ENCODE peak calls at places on chromosomes 2 and 18, in six cellular contexts. S is Peyer's patch, E is right lobe of liver, F is EL, Y is ELR, K is HS-27A. V is an unnamed sample.

GRCh38 chr18:905307-905947 is 756 bp downstream of the ADCYAP1 start:
- DNase-seq in S (no peak), K (no peak), E (no peak), F (no peak), Y (no peak), V (peak; percentile 45)

GRCh38 chr18:42086288-42086687 is 131.3 kb downstream of the PIK3C3 start:
- DNase-seq in K (peak; percentile 9), Y (peak; percentile 67), E (no peak), F (peak; percentile 70), S (no peak), V (no peak)

GRCh38 chr2:239052720-239053665 is 205.1 kb downstream of the TWIST2 start:
- DNase-seq in S (peak; percentile 40), F (no peak), E (no peak), K (no peak), Y (no peak), V (no peak)

GRCh38 chr2:189641565-189641964 is 19.7 kb upstream of the ASNSD1 start:
- DNase-seq in E (no peak), K (no peak), F (peak; percentile 13), Y (no peak), S (no peak), V (no peak)

GRCh38 chr2:203301667-203302066 is 26.5 kb upstream of the ABI2 start:
- DNase-seq in F (no peak), K (no peak), E (no peak), S (no peak), Y (peak; percentile 3), V (no peak)

GRCh38 chr2:212580117-212580516 is 41.5 kb upstream of the ERBB4 start:
- DNase-seq in F (no peak), Y (peak; percentile 18), K (no peak), S (no peak), E (no peak), V (no peak)

GRCh38 chr2:169664600-169664977 is 29.6 kb downstream of the CFAP210 start:
- DNase-seq in E (no peak), K (no peak), Y (peak; percentile 20), F (peak; percentile 62), S (no peak), V (no peak)

GRCh38 chr2:240499309-240500301 is 58.2 kb downstream of the ANKMY1 start:
- DNase-seq in E (peak; percentile 34), Y (no peak), S (no peak), F (no peak), K (no peak), V (no peak)

GRCh38 chr2:168278424-168278888 is 31.1 kb upstream of the STK39 start:
- DNase-seq in K (no peak), S (peak; percentile 78), E (no peak), F (peak; percentile 70), Y (peak; percentile 64), V (peak; percentile 31)

GRCh38 chr2:231351648-231352047 is 43.9 kb upstream of the B3GNT7 start:
- DNase-seq in E (no peak), Y (no peak), K (no peak), F (no peak), S (no peak), V (no peak)

GRCh38 chr2:100819365-100820345 is at the start of gene NPAS2:
- DNase-seq in S (peak; percentile 71), Y (peak; percentile 64), K (no peak), E (peak; percentile 69), F (peak; percentile 54), V (peak; percentile 82)

GRCh38 chr18:34528177-34528576 is 181.9 kb upstream of the DTNA start:
- DNase-seq in K (no peak), S (no peak), Y (no peak), E (no peak), F (no peak), V (no peak)

GRCh38 chr18:11807233-11807632 is 44.0 kb upstream of the CHMP1B start:
- DNase-seq in E (no peak), F (peak; percentile 33), K (no peak), S (no peak), Y (peak; percentile 22), V (no peak)

GRCh38 chr2:240213226-240213475 is 72.7 kb upstream of the OTOS start:
- DNase-seq in K (no peak), E (peak; percentile 21), S (no peak), F (no peak), Y (no peak), V (no peak)

GRCh38 chr2:34652636-34653035 is 1053.5 kb upstream of the FAM98A start:
- DNase-seq in S (no peak), K (no peak), F (peak; percentile 3), Y (peak; percentile 9), E (no peak), V (peak; percentile 49)

GRCh38 chr2:101692037-101692436 is 5.5 kb upstream of the MAP4K4 start:
- DNase-seq in S (no peak), K (no peak), E (no peak), Y (no peak), F (no peak), V (no peak)

GRCh38 chr2:26144953-26145680 is 27.8 kb upstream of the GAREM2 start:
- DNase-seq in Y (peak; percentile 72), E (peak; percentile 68), S (peak; percentile 66), K (peak; percentile 7), F (peak; percentile 66), V (peak; percentile 81)

GRCh38 chr2:216287251-216287650 is 85.0 kb downstream of the MARCHF4 start:
- DNase-seq in K (no peak), F (peak; percentile 76), Y (peak; percentile 45), S (no peak), E (no peak), V (peak; percentile 67)

GRCh38 chr2:226247289-226248275 is 552.0 kb downstream of the IRS1 start:
- DNase-seq in S (no peak), E (no peak), K (no peak), F (peak; percentile 62), Y (peak; percentile 71), V (no peak)

GRCh38 chr2:215717627-215718412 is 282.0 kb upstream of the FN1 start:
- DNase-seq in E (no peak), S (no peak), K (no peak), F (no peak), Y (no peak), V (no peak)

GRCh38 chr2:147829106-147829505 is 15.7 kb upstream of the ACVR2A start:
- DNase-seq in E (no peak), Y (peak; percentile 68), F (peak; percentile 82), K (peak; percentile 70), S (no peak), V (no peak)

GRCh38 chr2:241112592-241112991 is 10.5 kb upstream of the MTERF4 start:
- DNase-seq in F (no peak), K (no peak), S (no peak), Y (no peak), E (no peak), V (no peak)

GRCh38 chr2:204234879-204235278 is 298.3 kb downstream of the ICOS start:
- DNase-seq in Y (peak; percentile 6), S (no peak), E (no peak), F (peak; percentile 35), K (no peak), V (no peak)

GRCh38 chr2:242058116-242058680 is 188.7 kb downstream of the RTP5 start:
- DNase-seq in Y (no peak), E (no peak), S (no peak), F (no peak), K (no peak), V (no peak)

GRCh38 chr2:72956050-72956395 is 38.7 kb downstream of the EMX1 start:
- DNase-seq in F (no peak), K (no peak), S (no peak), E (no peak), Y (no peak), V (no peak)

GRCh38 chr18:48193521-48194251 is 215.5 kb downstream of the ZBTB7C start:
- DNase-seq in F (no peak), E (no peak), Y (no peak), S (no peak), K (no peak), V (no peak)

GRCh38 chr18:58129019-58129374 is 85.0 kb downstream of the NEDD4L start:
- DNase-seq in F (no peak), K (no peak), S (peak; percentile 57), E (no peak), Y (no peak), V (no peak)

GRCh38 chr2:185347445-185347844 is 391.2 kb upstream of the FSIP2 start:
- DNase-seq in Y (no peak), F (no peak), K (no peak), E (no peak), S (no peak), V (no peak)

GRCh38 chr2:95060446-95061118 is 35.1 kb downstream of the MAL start:
- DNase-seq in K (no peak), S (no peak), E (no peak), Y (no peak), F (no peak), V (no peak)

GRCh38 chr2:111694690-111695089 is 189.3 kb downstream of the ANAPC1 start:
- DNase-seq in Y (peak; percentile 55), K (peak; percentile 66), E (no peak), F (peak; percentile 81), S (no peak), V (no peak)

GRCh38 chr18:4412286-4412685 is 42.8 kb downstream of the DLGAP1 start:
- DNase-seq in K (no peak), E (no peak), F (no peak), S (no peak), Y (no peak), V (no peak)

GRCh38 chr2:219736196-219736595 is 108.8 kb downstream of the SLC4A3 start:
- DNase-seq in S (no peak), K (peak; percentile 20), Y (peak; percentile 80), E (no peak), F (peak; percentile 78), V (peak; percentile 81)

GRCh38 chr18:48026216-48026615 is 95.8 kb upstream of the SMAD2 start:
- DNase-seq in S (no peak), K (no peak), F (no peak), Y (no peak), E (no peak), V (no peak)

GRCh38 chr2:126761981-126762878 is 106.3 kb downstream of the GYPC start:
- DNase-seq in S (no peak), K (no peak), Y (no peak), F (no peak), E (no peak), V (no peak)

GRCh38 chr2:168033966-168034365 is 213.4 kb downstream of the STK39 start:
- DNase-seq in F (no peak), E (no peak), Y (no peak), S (no peak), K (no peak), V (no peak)

GRCh38 chr2:139478191-139478914 is 698.2 kb upstream of the NXPH2 start:
- DNase-seq in Y (peak; percentile 46), S (no peak), F (no peak), E (no peak), K (no peak), V (no peak)

GRCh38 chr18:58269931-58270330 is 225.9 kb downstream of the NEDD4L start:
- DNase-seq in F (no peak), Y (no peak), S (no peak), E (no peak), K (no peak), V (no peak)

GRCh38 chr2:217837001-217837491 is 165.7 kb downstream of the TNS1 start:
- DNase-seq in K (no peak), Y (peak; percentile 28), F (peak; percentile 14), S (no peak), E (no peak), V (peak; percentile 61)

V was measured in neural progenitor cell.